ENCODE peak calls at places on chromosomes 12 and 14, in nine cellular contexts. R, A, S, I, L, H, G, E and Z are unnamed samples.
A peak's percentile ranks its signal among the peaks of the same experiment; 100 is the strongest.

GRCh38 chr14:89365071-89365801 is 51.8 kb downstream of the FOXN3 start:
- DNase-seq in H (peak; percentile 23), R (peak; percentile 17), A (peak; percentile 59), I (no peak), S (peak; percentile 31), L (peak; percentile 34), G (peak; percentile 88), E (peak; percentile 62), Z (no peak)

GRCh38 chr12:66453837-66454236 is 151.5 kb downstream of the HELB start:
- DNase-seq in G (peak; percentile 22), I (no peak), S (no peak), L (no peak), R (no peak), A (no peak), E (no peak), H (no peak), Z (no peak)

GRCh38 chr12:29582677-29583076 is 85.2 kb upstream of the OVCH1 start:
- DNase-seq in R (no peak), S (peak; percentile 49), A (no peak), H (no peak), I (no peak), G (no peak), L (peak; percentile 62), E (no peak), Z (no peak)

GRCh38 chr14:33679025-33679424 is 271.8 kb downstream of the EGLN3 start:
- DNase-seq in S (no peak), L (no peak), H (no peak), I (no peak), A (no peak), E (no peak), R (no peak), G (no peak), Z (no peak)

GRCh38 chr12:92363295-92364146 is 217.9 kb upstream of the BTG1 start:
- DNase-seq in E (peak; percentile 63), H (peak; percentile 26), I (peak; percentile 36), R (peak; percentile 46), S (no peak), G (no peak), A (peak; percentile 50), L (peak; percentile 45), Z (peak; percentile 17)

GRCh38 chr12:6824962-6825381 is 3.2 kb upstream of the P3H3 start:
- DNase-seq in S (no peak), E (no peak), I (no peak), A (no peak), L (no peak), H (peak; percentile 22), G (no peak), R (peak; percentile 60), Z (no peak)

GRCh38 chr14:21965042-21965441 is 291.4 kb upstream of the OR4E1 start:
- DNase-seq in A (no peak), H (no peak), E (no peak), R (no peak), L (no peak), G (no peak), S (no peak), I (no peak), Z (no peak)

GRCh38 chr14:31510222-31510621 is 22.4 kb upstream of the GPR33 start:
- DNase-seq in H (peak; percentile 32), E (no peak), S (no peak), A (no peak), G (no peak), L (no peak), I (no peak), R (peak; percentile 18), Z (no peak)

GRCh38 chr12:31591308-31591901 is 469 bp upstream of the DENND5B start:
- DNase-seq in A (peak; percentile 29), G (peak; percentile 5), I (no peak), R (peak; percentile 11), L (peak; percentile 59), S (no peak), E (peak; percentile 60), H (peak; percentile 52), Z (no peak)

GRCh38 chr14:104138891-104139459 is 588 bp downstream of the KIF26A start:
- DNase-seq in I (peak; percentile 30), H (no peak), L (no peak), R (no peak), S (no peak), A (no peak), E (no peak), G (no peak), Z (no peak)

GRCh38 chr14:104139460-104140212 is 1.2 kb downstream of the KIF26A start:
- DNase-seq in R (no peak), S (no peak), H (no peak), A (no peak), G (no peak), L (no peak), I (peak; percentile 21), E (no peak), Z (no peak)

GRCh38 chr14:104137297-104138097 is 890 bp upstream of the KIF26A start:
- DNase-seq in S (peak; percentile 70), R (peak; percentile 32), H (peak; percentile 23), I (peak; percentile 80), G (peak; percentile 22), A (peak; percentile 73), E (no peak), L (peak; percentile 64), Z (no peak)

GRCh38 chr14:104136472-104137296 is 1.7 kb upstream of the KIF26A start:
- DNase-seq in I (peak; percentile 16), S (no peak), E (no peak), R (no peak), L (no peak), A (no peak), H (no peak), G (no peak), Z (no peak)

DNA sequence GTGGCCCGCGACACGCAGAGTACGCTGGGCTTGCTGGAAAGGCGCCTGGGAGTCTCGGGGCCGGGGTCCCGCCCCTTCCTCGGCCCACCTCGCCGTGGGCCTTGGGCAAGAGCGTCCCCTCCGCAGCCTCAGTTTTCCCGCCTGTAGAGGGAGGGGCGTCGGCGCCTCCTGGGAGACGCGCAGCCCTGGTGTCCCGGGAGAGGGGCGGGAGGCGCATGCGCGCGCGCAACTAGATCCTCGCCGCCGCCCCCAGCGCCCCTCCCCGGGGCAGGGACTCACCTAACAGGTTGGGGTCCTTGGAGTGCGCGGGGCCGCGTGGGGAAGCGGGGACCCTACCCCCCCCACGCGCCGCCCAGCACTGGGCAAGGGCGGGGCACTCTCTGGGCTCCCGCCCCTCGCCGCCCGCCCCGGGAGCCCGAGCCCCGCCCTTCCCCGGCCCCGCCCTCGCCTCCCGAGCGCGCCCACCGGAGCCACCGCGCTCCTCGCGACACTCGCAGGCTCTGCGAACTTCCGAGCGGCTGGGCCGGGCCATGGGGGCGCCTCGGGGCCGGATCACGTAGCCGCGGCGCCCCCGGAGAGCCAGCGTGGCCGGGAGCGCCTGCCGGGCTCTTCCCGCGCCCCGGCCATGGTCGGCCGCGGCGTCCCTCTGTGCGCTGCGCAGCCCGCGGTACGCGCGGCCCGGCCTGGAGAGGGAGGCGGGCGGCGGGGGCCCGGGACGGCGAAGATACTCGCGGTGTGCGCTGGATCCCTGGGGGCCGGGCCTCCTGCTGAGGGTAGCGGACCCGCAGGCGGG is at the start of gene KIF26A:
- DNase-seq in I (peak; percentile 69), A (peak; percentile 47), E (no peak), R (no peak), S (no peak), H (no peak), G (no peak), L (no peak), Z (no peak)
- H3K4me3 ChIP-seq in I (peak within 1 kb of the TSS; percentile 72), A (peak within 1 kb of the TSS; percentile 32), E (peak within 1 kb of the TSS; percentile 50), R (no peak within 1 kb of the TSS), S (peak within 1 kb of the TSS; percentile 57), H (no peak within 1 kb of the TSS), G (no peak within 1 kb of the TSS), L (peak within 1 kb of the TSS; percentile 65), Z (peak within 1 kb of the TSS; percentile 65)

DNA sequence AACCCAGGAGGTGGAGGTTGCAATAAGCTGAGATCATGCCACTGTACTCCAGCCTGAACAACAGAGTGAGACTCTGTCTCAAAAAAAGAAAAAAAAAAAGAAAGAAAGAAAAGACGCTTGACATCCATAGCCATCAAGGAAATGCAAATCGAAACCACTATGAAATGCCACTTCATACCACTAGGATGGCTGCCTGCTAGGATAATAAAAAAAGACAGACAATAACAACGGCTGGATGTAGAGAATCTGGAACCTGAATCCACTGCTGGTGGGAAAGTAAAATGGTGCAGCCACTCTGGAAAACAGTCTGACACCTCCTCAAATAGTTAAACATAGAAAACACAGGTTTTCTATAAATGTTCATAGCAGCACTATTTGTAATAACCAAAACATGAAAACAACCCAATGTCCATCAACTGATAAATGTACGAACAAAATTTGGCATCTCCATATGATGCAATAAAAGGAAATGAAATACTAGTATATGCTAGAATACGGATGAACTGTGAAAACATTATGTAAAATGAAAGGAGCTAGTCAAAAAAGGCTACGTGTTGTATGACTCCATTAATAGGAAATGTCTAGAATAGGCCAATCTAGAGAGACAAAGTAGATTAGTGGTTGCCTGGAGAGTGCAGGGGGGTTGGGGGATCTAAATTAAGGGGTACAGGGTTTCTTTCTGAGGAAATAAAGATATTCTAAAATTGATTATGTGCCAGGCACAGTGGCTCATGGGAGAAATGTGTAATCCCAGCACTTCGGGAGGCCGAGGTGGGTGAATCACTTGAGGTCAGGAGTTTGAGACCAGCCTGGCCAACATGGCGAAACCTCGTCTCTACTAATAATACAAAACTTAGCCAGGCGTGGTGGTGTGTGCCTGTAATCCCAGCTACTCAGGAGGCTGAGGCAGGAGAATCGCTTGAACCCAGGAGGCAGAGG is 9.7 kb downstream of the WSB2 start:
- DNase-seq in G (no peak), A (no peak), L (no peak), S (no peak), I (no peak), R (no peak), E (no peak), H (no peak), Z (no peak)
- TF ChIP-seq CTCF in G (no peak), A (peak; percentile 41), L (no peak), S (no peak), I (no peak), R (peak; percentile 4), E (no peak), H (peak; percentile 17), Z (no peak)

DNA sequence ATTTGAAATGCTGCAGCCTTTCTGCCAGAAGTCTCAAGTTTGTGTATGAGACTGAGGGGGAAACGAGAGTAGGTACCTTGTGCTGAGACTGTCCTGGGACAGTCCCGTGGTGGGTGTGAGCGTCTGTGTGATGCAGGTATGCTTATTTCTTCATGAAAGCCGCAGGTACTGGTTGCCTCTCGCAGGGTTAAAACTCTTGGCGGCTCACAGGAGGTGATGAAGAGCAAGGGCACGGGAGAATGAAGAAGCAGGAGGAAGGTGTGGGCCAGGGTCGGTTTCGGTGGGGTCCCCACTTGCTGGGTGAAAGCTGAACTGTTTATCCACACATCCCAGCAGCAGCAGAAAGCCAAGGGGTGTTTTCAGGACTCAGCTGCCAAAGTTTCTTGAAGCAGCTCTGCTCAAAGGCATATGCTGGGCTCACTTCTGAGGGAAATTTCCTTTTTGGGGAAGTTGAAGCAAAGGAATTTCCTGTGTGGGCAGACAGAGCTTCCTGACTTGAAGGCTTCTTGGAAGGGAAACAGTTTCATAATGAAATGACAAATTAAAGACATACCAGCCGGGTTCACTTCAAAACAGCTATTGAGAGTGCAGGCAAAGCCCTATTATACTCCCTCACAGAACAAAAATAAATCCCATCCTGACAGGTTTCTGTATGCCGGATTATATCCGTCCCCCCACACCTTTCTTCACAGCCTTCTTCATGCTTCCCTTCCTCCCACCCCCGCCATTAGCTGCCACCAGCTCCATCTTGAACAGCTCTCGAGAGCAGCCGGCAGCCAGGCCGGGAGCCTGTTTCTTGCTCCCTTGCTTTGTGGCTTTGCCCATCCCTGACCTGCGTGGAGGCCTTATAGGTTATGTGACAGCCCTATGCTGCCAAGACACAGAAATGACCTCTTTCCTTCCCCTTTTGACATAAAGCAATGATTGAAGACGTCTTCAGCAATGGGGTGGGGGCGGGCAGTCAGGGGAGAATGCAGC is 116.6 kb downstream of the ETV6 start:
- DNase-seq in R (peak; percentile 68), H (peak; percentile 94), A (peak; percentile 56), S (no peak), E (no peak), I (no peak), G (peak; percentile 76), L (peak; percentile 35), Z (peak; percentile 30)
- H3K4me3 ChIP-seq in R (no peak overlapping the region), H (no peak overlapping the region), A (no peak overlapping the region), S (no peak overlapping the region), E (no peak overlapping the region), I (peak overlapping the region; percentile 5), G (no peak overlapping the region), L (no peak overlapping the region), Z (no peak overlapping the region)

GRCh38 chr12:87518508-87518907 is 510.7 kb downstream of the C12orf50 start:
- DNase-seq in H (peak; percentile 31), R (peak; percentile 24), A (no peak), L (no peak), I (no peak), S (no peak), G (no peak), E (no peak), Z (no peak)
- TF ChIP-seq CTCF in H (no peak), R (no peak), A (no peak), L (no peak), I (no peak), S (no peak), G (no peak), E (no peak), Z (no peak)